ENCODE peak calls at places on chromosomes 1 and 21, in five cellular contexts. A is H1, C is NT2/D1, J is GM12878, L is HepG2. N is an unnamed sample.

GRCh38 chr1:211731456-211732275 is 56.2 kb upstream of the NEK2 start:
- DNase-seq in A (no peak), C (no peak), J (no peak), L (no peak), N (no peak)

GRCh38 chr1:214934035-214934434 is 148.5 kb upstream of the KCNK2 start:
- DNase-seq in A (no peak), C (no peak), J (no peak), L (no peak), N (no peak)

GRCh38 chr1:53581476-53581875 is 122.3 kb downstream of the DMRTB1 start:
- DNase-seq in A (no peak), C (no peak), J (no peak), L (no peak), N (no peak)

GRCh38 chr1:53153752-53154151 is 11.3 kb upstream of the SLC1A7 start:
- DNase-seq in A (no peak), C (no peak), J (no peak), L (no peak), N (no peak)

GRCh38 chr1:3695326-3696217 is 43.3 kb downstream of the TP73 start:
- DNase-seq in A (peak), C (peak), J (no peak), L (peak), N (peak)

GRCh38 chr1:117661027-117661426 is 55.2 kb downstream of the TENT5C start:
- DNase-seq in A (no peak), C (no peak), J (no peak), L (no peak), N (no peak)

GRCh38 chr1:24584103-24584764 is 28.3 kb downstream of the NCMAP start:
- DNase-seq in A (no peak), C (no peak), J (no peak), L (no peak), N (no peak)

GRCh38 chr1:88462481-88463261 is 221.4 kb upstream of the PKN2 start:
- DNase-seq in A (peak), C (peak), J (no peak), L (no peak), N (peak)

GRCh38 chr1:204357551-204357950 is 2.2 kb downstream of the PLEKHA6 start:
- DNase-seq in A (no peak), C (no peak), J (no peak), L (no peak), N (no peak)

GRCh38 chr21:28832013-28832714 is 160.5 kb downstream of the LTN1 start:
- DNase-seq in A (no peak), C (no peak), J (no peak), L (peak), N (no peak)

GRCh38 chr1:221230605-221231004 is 351.4 kb downstream of the HLX start:
- DNase-seq in A (no peak), C (no peak), J (no peak), L (no peak), N (no peak)

GRCh38 chr1:197200468-197200899 is 54.0 kb upstream of the ASPM start:
- DNase-seq in A (no peak), C (peak), J (no peak), L (no peak), N (no peak)

GRCh38 chr21:38661296-38662223 is 144.2 kb upstream of the ETS2 start:
- DNase-seq in A (peak), C (no peak), J (no peak), L (no peak), N (peak)

GRCh38 chr1:44803062-44803311 is 2.8 kb downstream of the PLK3 start:
- DNase-seq in A (no peak), C (no peak), J (no peak), L (no peak), N (no peak)

GRCh38 chr1:145995964-145996432 is 381 bp downstream of the TXNIP start:
- DNase-seq in A (no peak), C (no peak), J (no peak), L (no peak), N (peak)

GRCh38 chr1:147264158-147264768 is 21.8 kb downstream of the CHD1L start:
- DNase-seq in A (no peak), C (no peak), J (no peak), L (no peak), N (no peak)

GRCh38 chr1:165900576-165901380 is 73.4 kb downstream of the UCK2 start:
- DNase-seq in A (no peak), C (no peak), J (no peak), L (peak), N (no peak)

GRCh38 chr1:153612755-153613331 is at the start of gene S100A16:
- DNase-seq in A (peak), C (no peak), J (no peak), L (no peak), N (no peak)

GRCh38 chr1:38817958-38818705 is 41.4 kb downstream of the RRAGC start:
- DNase-seq in A (peak), C (peak), J (no peak), L (no peak), N (peak)

GRCh38 chr1:54003249-54003646 is 14.7 kb downstream of the LDLRAD1 start:
- DNase-seq in A (no peak), C (no peak), J (no peak), L (no peak), N (no peak)

GRCh38 chr1:77888429-77889239 is at the start of gene NEXN:
- DNase-seq in A (peak), C (peak), J (no peak), L (peak), N (peak)

GRCh38 chr21:45642122-45642813 is 1.3 kb upstream of the PCBP3 start:
- DNase-seq in A (no peak), C (no peak), J (no peak), L (no peak), N (no peak)

GRCh38 chr1:21938791-21939538 is 1.9 kb upstream of the HSPG2 start:
- DNase-seq in A (no peak), C (no peak), J (no peak), L (no peak), N (no peak)

GRCh38 chr1:51517361-51518032 is 1.6 kb downstream of the EPS15 start:
- DNase-seq in A (no peak), C (no peak), J (no peak), L (no peak), N (no peak)

GRCh38 chr1:154534263-154534844 is 24.1 kb downstream of the UBE2Q1 start:
- DNase-seq in A (peak), C (peak), J (no peak), L (peak), N (peak)

GRCh38 chr21:36282568-36283230 is 37.3 kb upstream of the MORC3 start:
- DNase-seq in A (no peak), C (no peak), J (no peak), L (no peak), N (no peak)

GRCh38 chr1:16070640-16071355 is 2.7 kb downstream of the FAM131C start:
- DNase-seq in A (no peak), C (no peak), J (no peak), L (no peak), N (no peak)

GRCh38 chr1:111222308-111223125 is 5.0 kb upstream of the CHI3L2 start:
- DNase-seq in A (peak), C (peak), J (peak), L (peak), N (peak)

GRCh38 chr1:31910933-31911332 is 27.2 kb downstream of the PTP4A2 start:
- DNase-seq in A (no peak), C (no peak), J (peak), L (peak), N (no peak)

GRCh38 chr1:103561612-103562395 is 9.6 kb upstream of the AMY2B start:
- DNase-seq in A (no peak), C (no peak), J (peak), L (no peak), N (no peak)

GRCh38 chr1:162070094-162070748 is 730 bp downstream of the NOS1AP start:
- DNase-seq in A (no peak), C (no peak), J (no peak), L (no peak), N (no peak)

GRCh38 chr1:37714689-37715088 is 22.4 kb downstream of the CDCA8 start:
- DNase-seq in A (no peak), C (no peak), J (no peak), L (no peak), N (no peak)

GRCh38 chr1:244326757-244327156 is 125.0 kb downstream of the ADSS2 start:
- DNase-seq in A (no peak), C (no peak), J (no peak), L (no peak), N (no peak)

GRCh38 chr1:205739348-205740160 is 10.4 kb downstream of the NUCKS1 start:
- DNase-seq in A (no peak), C (no peak), J (no peak), L (peak), N (no peak)

GRCh38 chr1:211118407-211119102 is 15.4 kb downstream of the KCNH1 start:
- DNase-seq in A (no peak), C (no peak), J (no peak), L (no peak), N (no peak)

GRCh38 chr1:27103498-27103897 is 51.4 kb downstream of the SLC9A1 start:
- DNase-seq in A (no peak), C (no peak), J (no peak), L (no peak), N (no peak)

GRCh38 chr1:27100797-27101491 is 54.0 kb downstream of the SLC9A1 start:
- DNase-seq in A (no peak), C (no peak), J (no peak), L (no peak), N (no peak)

GRCh38 chr1:27102134-27102706 is 52.7 kb downstream of the SLC9A1 start:
- DNase-seq in A (no peak), C (no peak), J (no peak), L (no peak), N (no peak)

GRCh38 chr1:27101696-27102095 is 53.2 kb downstream of the SLC9A1 start:
- DNase-seq in A (no peak), C (no peak), J (no peak), L (no peak), N (no peak)

GRCh38 chr1:27102707-27103468 is 52.0 kb downstream of the SLC9A1 start:
- DNase-seq in A (peak), C (peak), J (no peak), L (peak), N (peak)
- TF ChIP-seq SUZ12 in A (no peak), C (no peak), J (no peak), L (no peak), N (no peak)

GRCh38 chr21:40130476-40130875 is 263.2 kb downstream of the PCP4 start:
- DNase-seq in A (no peak), C (no peak), J (no peak), L (no peak), N (no peak)
- TF ChIP-seq SUZ12 in A (no peak), C (no peak), J (no peak), L (no peak), N (no peak)

GRCh38 chr1:160101037-160101716 is 2.8 kb upstream of the IGSF8 start:
- DNase-seq in A (peak), C (peak), J (no peak), L (peak), N (peak)
- TF ChIP-seq SUZ12 in A (no peak), C (no peak), J (no peak), L (no peak), N (no peak)

GRCh38 chr1:109927356-109927755 is 16.7 kb downstream of the CSF1 start:
- DNase-seq in A (no peak), C (no peak), J (no peak), L (no peak), N (no peak)
- TF ChIP-seq SUZ12 in A (no peak), C (no peak), J (no peak), L (no peak), N (no peak)

DNA sequence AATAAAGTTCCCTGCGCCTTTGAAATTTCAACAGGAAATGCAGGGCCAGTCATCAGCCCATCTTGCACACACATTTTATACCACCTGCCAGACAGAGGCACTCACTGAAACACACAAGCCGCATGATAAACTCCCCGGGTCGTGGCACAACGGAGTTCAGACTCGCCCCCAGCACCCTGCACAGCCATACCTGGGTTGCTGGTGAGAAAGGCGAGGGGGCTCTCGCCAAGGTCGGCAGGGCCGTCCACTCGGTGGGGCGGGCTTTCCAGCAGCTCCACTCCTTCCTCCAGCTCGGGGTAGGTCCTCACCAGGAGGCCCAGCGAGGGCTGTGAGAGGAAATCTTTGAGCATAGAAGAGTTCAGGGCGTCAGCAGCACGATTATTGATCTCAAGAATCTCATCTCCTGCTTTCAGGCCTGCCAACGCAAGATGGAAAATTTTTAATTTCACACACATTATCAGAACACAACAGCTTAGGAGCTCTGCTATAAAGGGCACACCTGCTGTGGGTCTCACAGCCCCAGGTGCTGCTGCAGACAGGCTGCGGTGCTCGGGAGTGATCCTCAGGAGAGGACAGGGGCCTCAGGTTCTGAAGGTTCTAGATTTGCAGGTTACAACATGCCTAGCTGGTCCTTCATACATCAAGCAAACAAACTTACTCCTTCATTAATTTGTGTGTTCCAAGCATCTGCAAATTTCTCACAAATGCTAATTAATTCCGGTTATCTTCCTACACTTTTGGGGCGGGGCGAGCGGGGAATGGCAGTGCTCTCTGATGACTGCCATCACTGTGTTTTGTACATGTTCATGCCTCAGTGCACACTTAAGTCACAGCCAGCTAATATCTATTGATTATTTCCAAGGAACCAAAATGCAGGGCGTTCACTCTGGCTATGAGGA is 144.2 kb upstream of the KRTAP19-8 start:
- DNase-seq in A (no peak), C (no peak), J (no peak), L (no peak), N (no peak)
- TF ChIP-seq SUZ12 in A (no peak), C (no peak), J (no peak), L (no peak), N (no peak)

GRCh38 chr1:30412241-30413110 is 310.9 kb downstream of the MATN1 start:
- DNase-seq in A (peak), C (peak), J (no peak), L (no peak), N (no peak)

GRCh38 chr1:30413111-30413440 is 310.3 kb downstream of the MATN1 start:
- DNase-seq in A (peak), C (no peak), J (no peak), L (no peak), N (no peak)

GRCh38 chr1:30414086-30414850 is 309.1 kb downstream of the MATN1 start:
- DNase-seq in A (peak), C (no peak), J (no peak), L (no peak), N (no peak)

GRCh38 chr1:30414851-30415165 is 308.6 kb downstream of the MATN1 start:
- DNase-seq in A (no peak), C (no peak), J (no peak), L (no peak), N (no peak)

DNA sequence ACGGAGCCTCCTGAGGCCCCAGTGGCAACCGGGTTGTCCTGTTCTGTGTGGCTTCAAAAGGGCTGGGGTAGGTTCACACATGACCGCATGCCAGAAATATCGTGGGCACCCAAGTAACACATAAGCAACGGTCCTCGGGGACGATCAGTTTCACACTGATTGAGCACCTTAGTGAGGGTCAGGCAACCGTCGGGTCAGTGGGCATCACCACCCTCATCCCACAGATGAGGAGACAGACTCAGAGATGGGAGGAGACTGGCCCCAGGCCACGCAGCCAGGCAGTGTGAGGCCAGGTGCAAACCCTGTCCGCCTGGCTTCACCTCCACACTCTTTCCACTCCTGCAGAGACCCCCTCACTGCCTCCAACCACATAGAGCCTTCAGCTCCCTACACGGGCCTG is 309.8 kb downstream of the MATN1 start:
- DNase-seq in A (peak), C (no peak), J (no peak), L (no peak), N (no peak)
- TF ChIP-seq SUZ12 in A (no peak), C (no peak), J (no peak), L (no peak), N (no peak)

GRCh38 chr1:230641346-230641745 is 935 bp upstream of the COG2 start:
- DNase-seq in A (no peak), C (no peak), J (no peak), L (no peak), N (no peak)

GRCh38 chr1:230641900-230642262 is 400 bp upstream of the COG2 start:
- DNase-seq in A (no peak), C (peak), J (no peak), L (no peak), N (no peak)

GRCh38 chr1:230642263-230642959 is at the start of gene COG2:
- DNase-seq in A (peak), C (peak), J (peak), L (peak), N (peak)

GRCh38 chr1:230646710-230647302 is 4.5 kb downstream of the COG2 start:
- DNase-seq in A (no peak), C (no peak), J (no peak), L (no peak), N (no peak)

DNA sequence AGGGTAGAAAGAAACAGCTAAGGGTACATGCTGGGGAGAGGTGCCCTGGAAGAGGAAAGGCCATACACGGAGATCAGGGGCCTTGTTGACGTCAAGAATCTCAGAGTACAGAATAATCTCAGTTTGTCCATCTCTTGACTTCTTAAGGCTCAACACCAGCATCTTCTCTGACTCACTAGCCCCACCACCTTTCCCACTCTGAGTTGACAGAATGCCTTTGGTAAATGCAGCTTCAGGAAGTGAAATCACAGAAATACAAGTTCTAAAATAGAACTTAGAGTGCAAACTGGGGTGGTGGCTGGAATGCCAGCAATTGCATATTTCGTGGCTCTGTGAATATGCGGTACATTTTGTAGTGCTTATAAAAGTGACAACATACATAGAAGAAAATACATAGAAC is 1.6 kb downstream of the COG2 start:
- DNase-seq in A (no peak), C (no peak), J (no peak), L (no peak), N (no peak)
- TF ChIP-seq SUZ12 in A (no peak), C (no peak), J (no peak), L (no peak), N (no peak)

N was measured in HEK293T.